ENCODE peak calls at places on chromosomes 1 and 21, in seven cellular contexts. One of them, this sample, is unnamed.

GRCh38 chr1:8519167-8519566 is 201.3 kb downstream of the SLC45A1 start:
- DNase-seq in MM.1S: no peak
- DNase-seq in uterus: no peak
- DNase-seq in AG10803: no peak
- DNase-seq in PC-3: no peak
- DNase-seq in psoas muscle: no peak
- DNase-seq in cardiac fibroblast: no peak
- DNase-seq in this sample: no peak

GRCh38 chr1:178768423-178768822 is 43.4 kb downstream of the RALGPS2 start:
- DNase-seq in AG10803: peak
- DNase-seq in PC-3: peak
- DNase-seq in uterus: no peak
- DNase-seq in cardiac fibroblast: peak
- DNase-seq in psoas muscle: no peak
- DNase-seq in MM.1S: peak
- DNase-seq in this sample: peak

GRCh38 chr1:203324103-203325003 is 19.0 kb downstream of the BTG2 start:
- DNase-seq in PC-3: no peak
- DNase-seq in psoas muscle: no peak
- DNase-seq in cardiac fibroblast: peak
- DNase-seq in uterus: no peak
- DNase-seq in MM.1S: peak
- DNase-seq in AG10803: peak
- DNase-seq in this sample: no peak

GRCh38 chr1:36178479-36179219 is 22.7 kb downstream of the MAP7D1 start:
- DNase-seq in PC-3: no peak
- DNase-seq in cardiac fibroblast: no peak
- DNase-seq in MM.1S: no peak
- DNase-seq in AG10803: no peak
- DNase-seq in psoas muscle: no peak
- DNase-seq in uterus: no peak
- DNase-seq in this sample: no peak

GRCh38 chr1:160547371-160547901 is 24.4 kb upstream of the SLAMF6 start:
- DNase-seq in uterus: no peak
- DNase-seq in AG10803: no peak
- DNase-seq in psoas muscle: no peak
- DNase-seq in cardiac fibroblast: no peak
- DNase-seq in MM.1S: no peak
- DNase-seq in PC-3: no peak
- DNase-seq in this sample: no peak

GRCh38 chr1:39509360-39510009 is 18.0 kb downstream of the BMP8A start:
- DNase-seq in MM.1S: peak
- DNase-seq in PC-3: no peak
- DNase-seq in cardiac fibroblast: peak
- DNase-seq in psoas muscle: peak
- DNase-seq in AG10803: peak
- DNase-seq in uterus: peak
- DNase-seq in this sample: peak

GRCh38 chr1:47840338-47840737 is 156.8 kb downstream of the TRABD2B start:
- DNase-seq in AG10803: peak
- DNase-seq in PC-3: no peak
- DNase-seq in cardiac fibroblast: no peak
- DNase-seq in uterus: no peak
- DNase-seq in MM.1S: no peak
- DNase-seq in psoas muscle: no peak
- DNase-seq in this sample: no peak

GRCh38 chr1:211129790-211130189 is 4.2 kb downstream of the KCNH1 start:
- DNase-seq in MM.1S: no peak
- DNase-seq in psoas muscle: no peak
- DNase-seq in cardiac fibroblast: no peak
- DNase-seq in AG10803: no peak
- DNase-seq in uterus: no peak
- DNase-seq in PC-3: no peak
- DNase-seq in this sample: no peak

DNA sequence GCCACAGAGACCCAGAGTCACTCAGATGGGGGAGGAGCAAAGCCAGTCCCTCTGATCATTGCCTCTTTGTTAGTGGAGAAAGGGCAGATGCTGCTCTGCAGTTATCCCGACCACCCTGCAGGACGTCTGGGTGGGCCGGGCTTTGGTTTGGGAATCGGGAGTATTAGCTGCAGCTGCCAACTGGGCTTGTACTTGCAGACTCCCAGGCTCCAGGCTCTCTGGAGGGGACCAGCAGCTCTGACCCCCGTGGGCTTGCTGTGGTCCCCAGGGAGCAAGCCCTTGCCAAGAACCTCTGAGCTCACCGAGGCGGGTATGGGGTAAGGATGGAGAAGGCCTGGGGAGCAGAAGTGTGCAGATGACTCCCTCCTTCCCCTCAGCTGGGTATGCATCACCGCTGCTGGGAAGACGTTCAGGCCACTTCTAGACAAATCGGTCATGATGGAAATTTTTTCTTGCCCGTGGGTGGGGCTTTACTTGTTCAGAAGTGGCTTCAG is 21.6 kb downstream of the MAPKAPK2 start:
- DNase-seq in AG10803: peak
- DNase-seq in MM.1S: no peak
- DNase-seq in PC-3: no peak
- DNase-seq in uterus: peak
- DNase-seq in cardiac fibroblast: peak
- DNase-seq in psoas muscle: peak
- DNase-seq in this sample: peak
- H3K4me3 ChIP-seq in AG10803: no peak
- H3K4me3 ChIP-seq in MM.1S: no peak
- H3K4me3 ChIP-seq in PC-3: no peak
- H3K4me3 ChIP-seq in uterus: no peak
- H3K4me3 ChIP-seq in cardiac fibroblast: no peak
- H3K4me3 ChIP-seq in psoas muscle: peak
- H3K4me3 ChIP-seq in this sample: peak

GRCh38 chr1:84223751-84224432 is 77.6 kb upstream of the SAMD13 start:
- DNase-seq in MM.1S: no peak
- DNase-seq in uterus: no peak
- DNase-seq in AG10803: peak
- DNase-seq in PC-3: no peak
- DNase-seq in cardiac fibroblast: no peak
- DNase-seq in psoas muscle: no peak
- DNase-seq in this sample: peak

GRCh38 chr1:84225636-84226035 is 75.9 kb upstream of the SAMD13 start:
- DNase-seq in psoas muscle: no peak
- DNase-seq in cardiac fibroblast: peak
- DNase-seq in MM.1S: no peak
- DNase-seq in uterus: no peak
- DNase-seq in AG10803: no peak
- DNase-seq in PC-3: no peak
- DNase-seq in this sample: no peak

GRCh38 chr1:84224905-84225304 is 76.6 kb upstream of the SAMD13 start:
- DNase-seq in uterus: no peak
- DNase-seq in cardiac fibroblast: no peak
- DNase-seq in PC-3: no peak
- DNase-seq in MM.1S: no peak
- DNase-seq in psoas muscle: no peak
- DNase-seq in AG10803: no peak
- DNase-seq in this sample: no peak
- TF ChIP-seq CTCF in uterus: no peak
- TF ChIP-seq CTCF in cardiac fibroblast: no peak
- TF ChIP-seq CTCF in PC-3: no peak
- TF ChIP-seq CTCF in MM.1S: no peak
- TF ChIP-seq CTCF in psoas muscle: no peak
- TF ChIP-seq CTCF in AG10803: no peak
- TF ChIP-seq CTCF in this sample: no peak

GRCh38 chr21:25643486-25643885 is 4.4 kb downstream of the JAM2 start:
- DNase-seq in PC-3: no peak
- DNase-seq in cardiac fibroblast: no peak
- DNase-seq in psoas muscle: no peak
- DNase-seq in AG10803: no peak
- DNase-seq in uterus: no peak
- DNase-seq in MM.1S: no peak
- DNase-seq in this sample: no peak

GRCh38 chr21:25639167-25639921 is at the start of gene JAM2:
- DNase-seq in psoas muscle: peak
- DNase-seq in PC-3: no peak
- DNase-seq in cardiac fibroblast: peak
- DNase-seq in MM.1S: peak
- DNase-seq in uterus: peak
- DNase-seq in AG10803: peak
- DNase-seq in this sample: no peak

GRCh38 chr21:25638634-25639166 is 358 bp upstream of the JAM2 start:
- DNase-seq in MM.1S: no peak
- DNase-seq in uterus: no peak
- DNase-seq in cardiac fibroblast: peak
- DNase-seq in AG10803: peak
- DNase-seq in psoas muscle: no peak
- DNase-seq in PC-3: no peak
- DNase-seq in this sample: no peak

GRCh38 chr21:25639922-25640670 is 1.0 kb downstream of the JAM2 start:
- DNase-seq in PC-3: no peak
- DNase-seq in MM.1S: no peak
- DNase-seq in psoas muscle: peak
- DNase-seq in cardiac fibroblast: no peak
- DNase-seq in AG10803: no peak
- DNase-seq in uterus: peak
- DNase-seq in this sample: no peak

GRCh38 chr21:25640671-25641292 is 1.7 kb downstream of the JAM2 start:
- DNase-seq in MM.1S: no peak
- DNase-seq in AG10803: no peak
- DNase-seq in cardiac fibroblast: no peak
- DNase-seq in uterus: no peak
- DNase-seq in PC-3: no peak
- DNase-seq in psoas muscle: no peak
- DNase-seq in this sample: no peak
- H3K4me3 ChIP-seq in MM.1S: no peak
- H3K4me3 ChIP-seq in AG10803: peak
- H3K4me3 ChIP-seq in cardiac fibroblast: no peak
- H3K4me3 ChIP-seq in uterus: peak
- H3K4me3 ChIP-seq in PC-3: no peak
- H3K4me3 ChIP-seq in psoas muscle: peak
- H3K4me3 ChIP-seq in this sample: no peak

GRCh38 chr1:111332190-111332589 is 41.5 kb downstream of the CHIA start:
- DNase-seq in MM.1S: no peak
- DNase-seq in AG10803: no peak
- DNase-seq in cardiac fibroblast: no peak
- DNase-seq in uterus: no peak
- DNase-seq in psoas muscle: no peak
- DNase-seq in PC-3: no peak
- DNase-seq in this sample: no peak

DNA sequence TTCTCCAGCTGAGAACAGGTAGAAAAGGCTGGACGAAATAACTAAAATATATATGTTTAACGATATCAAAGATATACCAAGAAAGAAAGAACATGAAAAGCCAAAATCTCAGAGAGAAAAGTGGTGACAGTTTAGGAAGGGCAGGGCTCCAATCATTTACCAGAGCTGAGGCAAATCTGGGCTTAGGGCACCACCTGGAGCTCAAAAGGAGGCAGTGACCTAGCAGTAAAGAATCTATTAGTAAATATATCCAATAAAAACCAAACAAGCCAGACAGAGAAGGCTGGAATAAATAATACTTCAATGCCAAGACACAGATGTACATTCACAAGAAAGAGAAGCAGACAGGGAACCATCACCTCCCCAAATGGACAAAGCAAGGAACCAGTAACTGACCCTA is 43.5 kb downstream of the CHIA start:
- DNase-seq in PC-3: peak
- DNase-seq in psoas muscle: no peak
- DNase-seq in AG10803: peak
- DNase-seq in cardiac fibroblast: peak
- DNase-seq in MM.1S: peak
- DNase-seq in uterus: no peak
- DNase-seq in this sample: peak
- TF ChIP-seq CTCF in PC-3: peak
- TF ChIP-seq CTCF in psoas muscle: peak
- TF ChIP-seq CTCF in AG10803: peak
- TF ChIP-seq CTCF in cardiac fibroblast: peak
- TF ChIP-seq CTCF in MM.1S: peak
- TF ChIP-seq CTCF in uterus: peak
- TF ChIP-seq CTCF in this sample: peak

GRCh38 chr1:11682799-11683198 is 1.9 kb upstream of the MAD2L2 start:
- DNase-seq in psoas muscle: no peak
- DNase-seq in cardiac fibroblast: no peak
- DNase-seq in PC-3: no peak
- DNase-seq in AG10803: no peak
- DNase-seq in uterus: no peak
- DNase-seq in MM.1S: no peak
- DNase-seq in this sample: no peak
- H3K4me3 ChIP-seq in psoas muscle: no peak
- H3K4me3 ChIP-seq in cardiac fibroblast: no peak
- H3K4me3 ChIP-seq in PC-3: no peak
- H3K4me3 ChIP-seq in AG10803: no peak
- H3K4me3 ChIP-seq in uterus: no peak
- H3K4me3 ChIP-seq in MM.1S: no peak
- H3K4me3 ChIP-seq in this sample: no peak

GRCh38 chr1:237677979-237678378 is 212.7 kb downstream of the ZP4 start:
- DNase-seq in AG10803: peak
- DNase-seq in PC-3: peak
- DNase-seq in psoas muscle: no peak
- DNase-seq in MM.1S: peak
- DNase-seq in cardiac fibroblast: peak
- DNase-seq in uterus: no peak
- DNase-seq in this sample: peak
- TF ChIP-seq CTCF in AG10803: no peak
- TF ChIP-seq CTCF in PC-3: peak
- TF ChIP-seq CTCF in psoas muscle: no peak
- TF ChIP-seq CTCF in MM.1S: peak
- TF ChIP-seq CTCF in cardiac fibroblast: no peak
- TF ChIP-seq CTCF in uterus: no peak
- TF ChIP-seq CTCF in this sample: peak

DNA sequence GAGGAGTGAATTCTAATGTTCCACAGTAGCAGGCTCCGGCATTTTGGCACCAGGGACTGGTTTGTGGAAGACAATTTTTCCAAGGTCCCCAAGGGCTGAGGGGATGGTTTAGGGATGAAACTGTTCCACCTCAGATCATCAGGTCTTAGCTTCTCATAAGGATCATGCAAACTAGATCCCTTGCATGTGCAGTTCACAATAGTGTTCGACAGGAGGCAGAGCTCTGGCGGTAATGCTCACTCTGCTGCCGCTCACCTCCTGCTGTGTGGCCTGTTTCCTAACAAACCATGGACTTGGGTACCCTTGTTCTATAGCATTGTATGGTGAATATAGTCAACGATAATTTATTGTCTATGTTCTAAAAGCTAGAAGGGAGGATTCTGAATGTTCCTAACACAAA is 16.6 kb downstream of the CRNN start:
- DNase-seq in psoas muscle: no peak
- DNase-seq in PC-3: peak
- DNase-seq in cardiac fibroblast: no peak
- DNase-seq in MM.1S: no peak
- DNase-seq in AG10803: peak
- DNase-seq in uterus: no peak
- DNase-seq in this sample: peak
- H3K4me3 ChIP-seq in psoas muscle: no peak
- H3K4me3 ChIP-seq in PC-3: no peak
- H3K4me3 ChIP-seq in cardiac fibroblast: no peak
- H3K4me3 ChIP-seq in MM.1S: no peak
- H3K4me3 ChIP-seq in AG10803: no peak
- H3K4me3 ChIP-seq in uterus: no peak
- H3K4me3 ChIP-seq in this sample: no peak